ENCODE peak calls at places on chromosome 19, in seven cellular contexts. Z is H9, K is IMR-90, C is trophoblast cell, B is neuronal stem cell, S is mesenchymal stem cell, N is H1. R is an unnamed sample.

GRCh38 chr19:19179548-19180441 is 9.7 kb upstream of the MEF2B start:
- DNase-seq in Z (no peak), K (no peak), C (no peak), B (no peak), S (no peak), N (no peak), R (no peak)

GRCh38 chr19:2532252-2533071 is 56.5 kb downstream of the GADD45B start:
- DNase-seq in Z (no peak), K (peak), C (no peak), B (no peak), S (peak), N (no peak), R (no peak)

GRCh38 chr19:11767633-11768133 is 883 bp downstream of the ZNF441 start:
- DNase-seq in Z (no peak), K (peak), C (peak), B (no peak), S (peak), N (peak), R (peak)

GRCh38 chr19:56868446-56868845 is 27.9 kb upstream of the PEG3 start:
- DNase-seq in Z (no peak), K (no peak), C (no peak), B (no peak), S (no peak), N (no peak), R (no peak)

GRCh38 chr19:18366027-18366435 is 19.9 kb upstream of the GDF15 start:
- DNase-seq in Z (no peak), K (no peak), C (peak), B (no peak), S (no peak), N (no peak), R (no peak)

GRCh38 chr19:10000171-10000826 is 10.0 kb downstream of the COL5A3 start:
- DNase-seq in Z (peak), K (peak), C (peak), B (peak), S (peak), N (peak), R (peak)

GRCh38 chr19:39506944-39507714 is 7.8 kb upstream of the SELENOV start:
- DNase-seq in Z (peak), K (peak), C (peak), B (peak), S (peak), N (peak), R (peak)

GRCh38 chr19:31083122-31083521 is 266.1 kb downstream of the TSHZ3 start:
- DNase-seq in Z (no peak), K (no peak), C (no peak), B (no peak), S (no peak), N (no peak), R (no peak)

GRCh38 chr19:16051254-16052025 is 24.9 kb upstream of the TPM4 start:
- DNase-seq in Z (peak), K (no peak), C (no peak), B (no peak), S (no peak), N (no peak), R (no peak)

DNA sequence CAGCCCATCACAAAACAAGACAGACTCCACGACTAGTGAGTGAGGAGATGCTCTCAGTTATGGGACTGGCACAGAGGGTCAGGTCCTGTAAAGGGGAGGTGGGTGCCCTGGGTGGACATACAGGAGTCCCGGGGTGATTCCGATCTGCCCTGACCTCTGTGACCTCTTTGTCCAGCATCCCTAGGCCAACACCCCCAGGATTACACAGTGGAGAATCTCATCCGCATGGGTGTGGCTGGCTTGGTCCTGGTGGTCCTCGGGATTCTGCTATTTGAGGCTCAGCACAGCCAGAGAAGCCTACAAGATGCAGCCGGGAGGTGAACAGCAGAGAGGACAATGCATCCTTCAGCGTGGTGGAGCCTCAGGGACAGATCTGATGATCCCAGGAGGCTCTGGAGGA is 6.4 kb upstream of the LILRA1 start:
- DNase-seq in Z (no peak), K (no peak), C (no peak), B (no peak), S (no peak), N (no peak), R (no peak)
- H4K8ac ChIP-seq in Z (no peak), K (no peak), C (no peak), B (no peak), S (no peak), N (no peak), R (no peak)

GRCh38 chr19:47022541-47023447 is 3.2 kb downstream of the NPAS1 start:
- DNase-seq in Z (peak), K (no peak), C (no peak), B (no peak), S (no peak), N (no peak), R (no peak)
- H4K8ac ChIP-seq in Z (no peak), K (no peak), C (no peak), B (no peak), S (no peak), N (no peak), R (no peak)

DNA sequence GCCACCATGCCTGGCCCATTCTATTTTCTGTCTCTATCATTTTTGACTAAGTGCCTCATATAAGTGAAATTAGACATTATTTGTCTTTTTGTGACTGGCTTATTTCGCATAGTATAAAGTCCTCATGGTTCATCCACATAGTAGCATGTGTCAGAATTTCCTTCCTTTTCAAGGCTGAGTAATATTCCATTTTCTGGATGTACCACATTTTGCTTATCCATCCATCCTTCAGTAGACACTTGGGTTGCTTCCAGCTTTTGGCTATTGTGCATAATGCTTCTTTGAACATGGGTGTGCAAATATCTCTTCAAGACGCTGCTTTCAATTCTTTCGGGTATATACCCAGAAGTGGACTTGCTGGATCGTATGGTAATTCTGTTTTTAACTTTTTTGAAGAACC is 51.5 kb upstream of the USE1 start:
- DNase-seq in Z (no peak), K (no peak), C (no peak), B (no peak), S (no peak), N (no peak), R (no peak)
- H4K8ac ChIP-seq in Z (no peak), K (no peak), C (no peak), B (no peak), S (no peak), N (no peak), R (no peak)

GRCh38 chr19:926595-927043 is 784 bp downstream of the ARID3A start:
- DNase-seq in Z (no peak), K (no peak), C (peak), B (no peak), S (peak), N (no peak), R (peak)

GRCh38 chr19:927707-928401 is 2.0 kb downstream of the ARID3A start:
- DNase-seq in Z (peak), K (no peak), C (peak), B (no peak), S (peak), N (no peak), R (no peak)

GRCh38 chr19:927044-927706 is 1.3 kb downstream of the ARID3A start:
- DNase-seq in Z (peak), K (no peak), C (peak), B (no peak), S (peak), N (no peak), R (peak)

GRCh38 chr19:929523-930258 is 3.9 kb downstream of the ARID3A start:
- DNase-seq in Z (no peak), K (no peak), C (peak), B (no peak), S (no peak), N (no peak), R (no peak)

GRCh38 chr19:928471-929259 is 2.8 kb downstream of the ARID3A start:
- DNase-seq in Z (peak), K (no peak), C (peak), B (no peak), S (peak), N (no peak), R (no peak)
- H4K8ac ChIP-seq in Z (no peak), K (no peak), C (peak), B (peak), S (peak), N (peak), R (no peak)

GRCh38 chr19:47013041-47013517 is 6.6 kb upstream of the NPAS1 start:
- DNase-seq in Z (peak), K (peak), C (peak), B (no peak), S (peak), N (peak), R (peak)
- H4K8ac ChIP-seq in Z (no peak), K (peak), C (peak), B (no peak), S (peak), N (no peak), R (no peak)

GRCh38 chr19:45100202-45100600 is 7.2 kb downstream of the PPP1R37 start:
- DNase-seq in Z (no peak), K (no peak), C (no peak), B (no peak), S (no peak), N (no peak), R (no peak)
- H4K8ac ChIP-seq in Z (no peak), K (peak), C (no peak), B (no peak), S (no peak), N (no peak), R (no peak)

GRCh38 chr19:33409906-33410685 is 36.6 kb downstream of the CEBPG start:
- DNase-seq in Z (no peak), K (no peak), C (no peak), B (no peak), S (no peak), N (no peak), R (no peak)
- H4K8ac ChIP-seq in Z (no peak), K (no peak), C (no peak), B (peak), S (no peak), N (no peak), R (no peak)

GRCh38 chr19:33659835-33660234 is 38.1 kb downstream of the CHST8 start:
- DNase-seq in Z (no peak), K (no peak), C (no peak), B (no peak), S (no peak), N (no peak), R (no peak)
- H4K8ac ChIP-seq in Z (no peak), K (no peak), C (no peak), B (no peak), S (no peak), N (no peak), R (no peak)

DNA sequence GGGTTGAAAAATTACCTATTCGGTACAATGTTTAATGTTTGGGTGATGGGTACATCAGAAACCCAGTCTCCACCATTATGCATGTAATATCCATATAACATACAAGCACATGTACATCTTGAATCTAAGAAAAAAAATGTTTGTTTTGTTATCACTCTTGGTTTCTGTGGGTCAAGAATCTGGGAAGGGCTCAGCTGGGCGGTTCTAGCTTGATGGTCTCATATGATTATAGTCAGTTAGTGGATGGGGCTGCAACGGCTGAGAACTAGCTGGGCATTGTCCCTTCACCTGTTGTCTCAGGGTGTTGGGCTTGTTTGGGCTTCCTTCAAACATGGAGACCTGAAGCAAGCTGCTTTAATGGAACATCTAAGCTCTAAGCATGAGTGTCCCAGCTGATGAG is 4.7 kb downstream of the ADGRE3 start:
- DNase-seq in Z (no peak), K (no peak), C (no peak), B (no peak), S (no peak), N (no peak), R (no peak)
- H4K8ac ChIP-seq in Z (no peak), K (no peak), C (no peak), B (no peak), S (no peak), N (no peak), R (no peak)